ENCODE peak calls at places on chromosomes 13 and 19, in four cellular contexts. L is GM23248, Q is fibroblast of lung, E is lung. R is an unnamed sample.

GRCh38 chr13:112767506-112768471 is 78.0 kb downstream of the ATP11A start:
- DNase-seq in L (no peak), Q (no peak), E (peak), R (no peak)

GRCh38 chr13:37375724-37376123 is 222.8 kb downstream of the POSTN start:
- DNase-seq in L (peak), Q (peak), E (no peak), R (peak)

GRCh38 chr13:85013006-85013405 is 786.2 kb downstream of the SLITRK6 start:
- DNase-seq in L (no peak), Q (no peak), E (no peak), R (peak)

GRCh38 chr19:6761053-6761676 is 6.1 kb downstream of the SH2D3A start:
- DNase-seq in L (peak), Q (peak), E (no peak), R (no peak)

GRCh38 chr13:19586904-19587634 is 25.7 kb upstream of the TPTE2 start:
- DNase-seq in L (peak), Q (peak), E (peak), R (no peak)

GRCh38 chr19:7888145-7888825 is at the start of gene LRRC8E:
- DNase-seq in L (peak), Q (peak), E (peak), R (peak)

GRCh38 chr13:46866150-46866549 is 30.7 kb downstream of the HTR2A start:
- DNase-seq in L (peak), Q (peak), E (peak), R (peak)

GRCh38 chr19:57888494-57889231 is at the start of gene ZNF814:
- DNase-seq in L (peak), Q (peak), E (peak), R (peak)

GRCh38 chr13:28586585-28587540 is 72.1 kb upstream of the POMP start:
- DNase-seq in L (no peak), Q (no peak), E (no peak), R (no peak)

GRCh38 chr19:44924243-44924725 is 9.9 kb downstream of the APOC1 start:
- DNase-seq in L (no peak), Q (no peak), E (no peak), R (no peak)

DNA sequence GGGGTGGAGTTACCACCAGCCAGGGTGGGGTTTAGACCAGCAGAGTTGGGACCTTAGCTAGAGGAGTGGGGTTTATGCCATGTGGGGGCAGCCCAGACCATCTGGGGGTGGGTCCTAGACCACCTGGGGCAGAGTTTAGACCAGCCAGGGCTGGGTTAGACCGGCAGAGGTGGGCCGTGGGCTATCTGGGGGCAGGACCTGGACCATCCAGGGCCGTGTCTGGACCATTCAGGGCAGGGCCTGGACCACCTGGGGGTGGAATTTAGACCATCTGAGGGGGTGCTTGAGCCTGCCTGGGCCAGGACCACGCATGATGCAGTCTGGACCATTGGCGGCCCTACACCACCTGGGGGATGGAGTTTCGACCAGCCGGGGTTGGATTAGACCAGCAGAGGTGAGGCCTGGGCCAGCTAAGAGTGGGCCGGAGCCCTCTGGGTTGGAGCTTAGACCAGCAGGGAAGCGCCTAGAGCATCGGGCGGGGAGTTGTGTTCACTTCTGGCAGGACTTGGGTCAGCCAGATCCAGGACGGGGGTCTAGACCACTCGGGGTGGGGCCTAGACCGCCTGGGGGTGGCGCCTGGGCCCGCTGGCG is 9.9 kb upstream of the CACNG6 start:
- DNase-seq in L (no peak), Q (no peak), E (no peak), R (no peak)
- H3K4me3 ChIP-seq in L (no peak), Q (no peak), E (no peak), R (no peak)

GRCh38 chr13:102400619-102401125 is 1.2 kb downstream of the FGF14 start:
- DNase-seq in L (peak), Q (peak), E (peak), R (peak)

GRCh38 chr13:102402292-102402691 is 444 bp upstream of the FGF14 start:
- DNase-seq in L (peak), Q (peak), E (no peak), R (peak)

GRCh38 chr13:102401305-102401704 is 543 bp downstream of the FGF14 start:
- DNase-seq in L (peak), Q (peak), E (no peak), R (peak)

GRCh38 chr13:102399791-102400618 is 1.8 kb downstream of the FGF14 start:
- DNase-seq in L (peak), Q (peak), E (no peak), R (no peak)

GRCh38 chr13:102401755-102402154 is at the start of gene FGF14:
- DNase-seq in L (no peak), Q (peak), E (no peak), R (no peak)
- H3K4me3 ChIP-seq in L (peak), Q (peak), E (peak), R (no peak)

DNA sequence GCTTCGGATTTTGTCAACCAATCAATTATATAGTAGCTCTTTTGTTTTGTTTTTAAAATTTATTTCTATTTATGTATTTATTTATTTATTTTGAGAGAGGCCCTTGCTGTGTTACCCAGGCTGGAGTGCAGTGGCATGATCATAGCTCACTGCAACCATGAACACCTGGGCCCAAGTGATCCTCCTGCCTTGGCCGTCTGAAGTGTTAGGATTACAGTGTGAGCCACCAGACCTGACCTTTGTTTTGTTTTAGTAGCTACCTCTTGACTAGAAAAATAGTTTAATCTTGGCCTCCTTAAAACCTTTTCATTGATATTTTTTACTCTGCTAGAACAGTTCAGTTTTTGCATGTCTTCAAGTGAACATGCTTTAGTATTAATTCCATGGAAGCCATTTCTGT is 15.1 kb downstream of the GARRE1 start:
- DNase-seq in L (no peak), Q (no peak), E (no peak), R (no peak)
- H3K4me3 ChIP-seq in L (peak), Q (no peak), E (no peak), R (no peak)

DNA sequence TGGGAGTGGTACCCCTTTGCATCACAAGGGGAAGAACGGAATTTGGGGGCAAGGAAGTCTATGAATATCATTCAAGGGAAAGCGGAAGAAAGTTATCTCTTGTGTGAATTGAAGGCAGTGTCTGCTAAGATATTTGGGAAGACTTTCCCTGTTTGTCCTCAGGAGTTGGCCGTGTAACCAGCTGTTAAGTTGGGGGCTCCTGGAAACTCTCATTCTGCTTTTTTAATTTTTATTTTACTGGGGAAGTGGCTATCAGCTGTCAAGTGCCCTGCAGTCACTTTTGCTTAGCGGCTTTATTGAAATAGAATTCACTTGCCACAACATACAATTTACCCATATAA is 2.9 kb downstream of the UPF1 start:
- DNase-seq in L (no peak), Q (no peak), E (no peak), R (no peak)
- H3K4me3 ChIP-seq in L (peak), Q (peak), E (no peak), R (no peak)

GRCh38 chr19:55544776-55545439 is 435 bp downstream of the SBK3 start:
- DNase-seq in L (no peak), Q (no peak), E (no peak), R (no peak)
- H3K4me3 ChIP-seq in L (no peak), Q (no peak), E (no peak), R (no peak)

DNA sequence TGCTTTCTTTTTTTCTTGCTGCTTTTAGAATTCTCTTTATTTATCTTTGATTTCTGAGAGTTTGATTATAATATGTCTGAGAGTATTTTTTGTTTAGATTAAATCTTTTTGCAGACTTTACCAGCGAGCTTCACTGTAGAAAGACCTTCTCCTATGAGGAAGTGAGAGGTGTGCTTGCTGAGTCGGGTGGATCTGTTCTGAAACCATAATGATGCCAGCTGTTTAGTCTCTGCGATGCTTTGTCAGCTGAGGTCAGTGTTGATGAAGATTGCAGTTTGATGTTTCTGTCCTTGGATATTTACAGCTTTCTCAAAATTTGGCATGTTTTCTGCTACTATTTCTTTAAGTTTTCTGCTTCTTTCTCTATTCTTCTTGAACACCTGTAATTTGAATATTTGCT is 309.1 kb upstream of the SLITRK6 start:
- DNase-seq in L (no peak), Q (no peak), E (no peak), R (no peak)
- H3K4me3 ChIP-seq in L (no peak), Q (no peak), E (no peak), R (no peak)

R was measured in bronchial epithelial cell.